ENCODE peak calls at places on chromosomes 13 and 19, in ten cellular contexts. One of them, this sample, is unnamed.

GRCh38 chr19:41083516-41083915 is 4.7 kb upstream of the CYP2A13 start:
- DNase-seq in psoas muscle: no peak
- DNase-seq in CD8-positive, alpha-beta T cell: no peak
- DNase-seq in cortex of kidney: no peak
- DNase-seq in activated CD8-positive, alpha-beta T cell treated with anti-CD3 and anti-CD28 coated beads for 36 hours: no peak
- DNase-seq in GM23248: no peak
- DNase-seq in activated T-helper 1 cell treated with Interleukin-2 at 50 U/mL for 16 hours: no peak
- DNase-seq in EL: no peak
- DNase-seq in stimulated activated naive CD4-positive, alpha-beta T cell: no peak
- DNase-seq in midbrain: no peak
- DNase-seq in this sample: no peak

GRCh38 chr19:6218497-6219146 is 61.2 kb downstream of the MLLT1 start:
- DNase-seq in psoas muscle: peak
- DNase-seq in CD8-positive, alpha-beta T cell: peak
- DNase-seq in cortex of kidney: no peak
- DNase-seq in activated CD8-positive, alpha-beta T cell treated with anti-CD3 and anti-CD28 coated beads for 36 hours: peak
- DNase-seq in GM23248: peak
- DNase-seq in activated T-helper 1 cell treated with Interleukin-2 at 50 U/mL for 16 hours: peak
- DNase-seq in EL: peak
- DNase-seq in stimulated activated naive CD4-positive, alpha-beta T cell: peak
- DNase-seq in midbrain: peak
- DNase-seq in this sample: peak

GRCh38 chr19:39474139-39474620 is 6.5 kb upstream of the TIMM50 start:
- DNase-seq in psoas muscle: peak
- DNase-seq in CD8-positive, alpha-beta T cell: peak
- DNase-seq in cortex of kidney: no peak
- DNase-seq in activated CD8-positive, alpha-beta T cell treated with anti-CD3 and anti-CD28 coated beads for 36 hours: peak
- DNase-seq in GM23248: peak
- DNase-seq in activated T-helper 1 cell treated with Interleukin-2 at 50 U/mL for 16 hours: peak
- DNase-seq in EL: peak
- DNase-seq in stimulated activated naive CD4-positive, alpha-beta T cell: peak
- DNase-seq in midbrain: peak
- DNase-seq in this sample: peak

GRCh38 chr19:30651066-30651465 is 278.9 kb downstream of the ZNF536 start:
- DNase-seq in psoas muscle: no peak
- DNase-seq in CD8-positive, alpha-beta T cell: no peak
- DNase-seq in cortex of kidney: no peak
- DNase-seq in activated CD8-positive, alpha-beta T cell treated with anti-CD3 and anti-CD28 coated beads for 36 hours: no peak
- DNase-seq in GM23248: no peak
- DNase-seq in activated T-helper 1 cell treated with Interleukin-2 at 50 U/mL for 16 hours: no peak
- DNase-seq in EL: no peak
- DNase-seq in stimulated activated naive CD4-positive, alpha-beta T cell: no peak
- DNase-seq in midbrain: no peak
- DNase-seq in this sample: no peak

GRCh38 chr13:106449096-106449495 is 86.4 kb downstream of the EFNB2 start:
- DNase-seq in psoas muscle: no peak
- DNase-seq in CD8-positive, alpha-beta T cell: no peak
- DNase-seq in cortex of kidney: no peak
- DNase-seq in activated CD8-positive, alpha-beta T cell treated with anti-CD3 and anti-CD28 coated beads for 36 hours: no peak
- DNase-seq in GM23248: no peak
- DNase-seq in activated T-helper 1 cell treated with Interleukin-2 at 50 U/mL for 16 hours: no peak
- DNase-seq in EL: no peak
- DNase-seq in stimulated activated naive CD4-positive, alpha-beta T cell: no peak
- DNase-seq in midbrain: no peak
- DNase-seq in this sample: no peak

GRCh38 chr19:11530432-11530831 is 1.5 kb upstream of the ECSIT start:
- DNase-seq in psoas muscle: peak
- DNase-seq in CD8-positive, alpha-beta T cell: no peak
- DNase-seq in cortex of kidney: no peak
- DNase-seq in activated CD8-positive, alpha-beta T cell treated with anti-CD3 and anti-CD28 coated beads for 36 hours: peak
- DNase-seq in GM23248: peak
- DNase-seq in activated T-helper 1 cell treated with Interleukin-2 at 50 U/mL for 16 hours: no peak
- DNase-seq in EL: peak
- DNase-seq in stimulated activated naive CD4-positive, alpha-beta T cell: no peak
- DNase-seq in midbrain: peak
- DNase-seq in this sample: peak

GRCh38 chr19:43749898-43750297 is 4.9 kb downstream of the SMG9 start:
- DNase-seq in psoas muscle: no peak
- DNase-seq in CD8-positive, alpha-beta T cell: no peak
- DNase-seq in cortex of kidney: no peak
- DNase-seq in activated CD8-positive, alpha-beta T cell treated with anti-CD3 and anti-CD28 coated beads for 36 hours: no peak
- DNase-seq in GM23248: no peak
- DNase-seq in activated T-helper 1 cell treated with Interleukin-2 at 50 U/mL for 16 hours: no peak
- DNase-seq in EL: no peak
- DNase-seq in stimulated activated naive CD4-positive, alpha-beta T cell: no peak
- DNase-seq in midbrain: no peak
- DNase-seq in this sample: no peak

GRCh38 chr19:6209680-6210079 is 70.1 kb downstream of the MLLT1 start:
- DNase-seq in psoas muscle: no peak
- DNase-seq in CD8-positive, alpha-beta T cell: no peak
- DNase-seq in cortex of kidney: no peak
- DNase-seq in activated CD8-positive, alpha-beta T cell treated with anti-CD3 and anti-CD28 coated beads for 36 hours: no peak
- DNase-seq in GM23248: no peak
- DNase-seq in activated T-helper 1 cell treated with Interleukin-2 at 50 U/mL for 16 hours: no peak
- DNase-seq in EL: no peak
- DNase-seq in stimulated activated naive CD4-positive, alpha-beta T cell: no peak
- DNase-seq in midbrain: no peak
- DNase-seq in this sample: no peak

GRCh38 chr19:9786342-9786741 is 17.8 kb upstream of the ZNF846 start:
- DNase-seq in psoas muscle: no peak
- DNase-seq in CD8-positive, alpha-beta T cell: no peak
- DNase-seq in cortex of kidney: no peak
- DNase-seq in activated CD8-positive, alpha-beta T cell treated with anti-CD3 and anti-CD28 coated beads for 36 hours: no peak
- DNase-seq in GM23248: no peak
- DNase-seq in activated T-helper 1 cell treated with Interleukin-2 at 50 U/mL for 16 hours: no peak
- DNase-seq in EL: no peak
- DNase-seq in stimulated activated naive CD4-positive, alpha-beta T cell: no peak
- DNase-seq in midbrain: no peak
- DNase-seq in this sample: no peak

GRCh38 chr13:41565221-41565620 is 107.9 kb downstream of the RGCC start:
- DNase-seq in psoas muscle: no peak
- DNase-seq in CD8-positive, alpha-beta T cell: no peak
- DNase-seq in cortex of kidney: no peak
- DNase-seq in activated CD8-positive, alpha-beta T cell treated with anti-CD3 and anti-CD28 coated beads for 36 hours: no peak
- DNase-seq in GM23248: peak
- DNase-seq in activated T-helper 1 cell treated with Interleukin-2 at 50 U/mL for 16 hours: no peak
- DNase-seq in EL: peak
- DNase-seq in stimulated activated naive CD4-positive, alpha-beta T cell: no peak
- DNase-seq in midbrain: peak
- DNase-seq in this sample: peak

GRCh38 chr19:12773571-12773970 is 1.8 kb downstream of the HOOK2 start:
- DNase-seq in psoas muscle: no peak
- DNase-seq in CD8-positive, alpha-beta T cell: no peak
- DNase-seq in cortex of kidney: no peak
- DNase-seq in activated CD8-positive, alpha-beta T cell treated with anti-CD3 and anti-CD28 coated beads for 36 hours: no peak
- DNase-seq in GM23248: peak
- DNase-seq in activated T-helper 1 cell treated with Interleukin-2 at 50 U/mL for 16 hours: no peak
- DNase-seq in EL: peak
- DNase-seq in stimulated activated naive CD4-positive, alpha-beta T cell: no peak
- DNase-seq in midbrain: no peak
- DNase-seq in this sample: peak

GRCh38 chr13:94269557-94269956 is 209.9 kb downstream of the DCT start:
- DNase-seq in psoas muscle: no peak
- DNase-seq in CD8-positive, alpha-beta T cell: no peak
- DNase-seq in cortex of kidney: no peak
- DNase-seq in activated CD8-positive, alpha-beta T cell treated with anti-CD3 and anti-CD28 coated beads for 36 hours: no peak
- DNase-seq in GM23248: no peak
- DNase-seq in activated T-helper 1 cell treated with Interleukin-2 at 50 U/mL for 16 hours: no peak
- DNase-seq in EL: no peak
- DNase-seq in stimulated activated naive CD4-positive, alpha-beta T cell: no peak
- DNase-seq in midbrain: no peak
- DNase-seq in this sample: no peak

GRCh38 chr13:25233861-25234260 is 53.4 kb downstream of the MTMR6 start:
- DNase-seq in psoas muscle: no peak
- DNase-seq in CD8-positive, alpha-beta T cell: no peak
- DNase-seq in cortex of kidney: no peak
- DNase-seq in activated CD8-positive, alpha-beta T cell treated with anti-CD3 and anti-CD28 coated beads for 36 hours: no peak
- DNase-seq in GM23248: no peak
- DNase-seq in activated T-helper 1 cell treated with Interleukin-2 at 50 U/mL for 16 hours: no peak
- DNase-seq in EL: no peak
- DNase-seq in stimulated activated naive CD4-positive, alpha-beta T cell: no peak
- DNase-seq in midbrain: no peak
- DNase-seq in this sample: no peak

GRCh38 chr13:30371649-30372265 is 50.5 kb upstream of the UBE2L5 start:
- DNase-seq in psoas muscle: no peak
- DNase-seq in CD8-positive, alpha-beta T cell: peak
- DNase-seq in cortex of kidney: no peak
- DNase-seq in activated CD8-positive, alpha-beta T cell treated with anti-CD3 and anti-CD28 coated beads for 36 hours: peak
- DNase-seq in GM23248: peak
- DNase-seq in activated T-helper 1 cell treated with Interleukin-2 at 50 U/mL for 16 hours: peak
- DNase-seq in EL: peak
- DNase-seq in stimulated activated naive CD4-positive, alpha-beta T cell: peak
- DNase-seq in midbrain: no peak
- DNase-seq in this sample: peak

GRCh38 chr13:99354371-99354951 is 47.3 kb upstream of the GPR183 start:
- DNase-seq in psoas muscle: no peak
- DNase-seq in CD8-positive, alpha-beta T cell: no peak
- DNase-seq in cortex of kidney: no peak
- DNase-seq in activated CD8-positive, alpha-beta T cell treated with anti-CD3 and anti-CD28 coated beads for 36 hours: peak
- DNase-seq in GM23248: peak
- DNase-seq in activated T-helper 1 cell treated with Interleukin-2 at 50 U/mL for 16 hours: no peak
- DNase-seq in EL: peak
- DNase-seq in stimulated activated naive CD4-positive, alpha-beta T cell: no peak
- DNase-seq in midbrain: no peak
- DNase-seq in this sample: peak

GRCh38 chr19:1445185-1445931 is 4.6 kb upstream of the APC2 start:
- DNase-seq in psoas muscle: peak
- DNase-seq in CD8-positive, alpha-beta T cell: peak
- DNase-seq in cortex of kidney: no peak
- DNase-seq in activated CD8-positive, alpha-beta T cell treated with anti-CD3 and anti-CD28 coated beads for 36 hours: peak
- DNase-seq in GM23248: peak
- DNase-seq in activated T-helper 1 cell treated with Interleukin-2 at 50 U/mL for 16 hours: peak
- DNase-seq in EL: peak
- DNase-seq in stimulated activated naive CD4-positive, alpha-beta T cell: peak
- DNase-seq in midbrain: peak
- DNase-seq in this sample: peak

GRCh38 chr13:34151885-34152284 is 333.9 kb downstream of the RFC3 start:
- DNase-seq in psoas muscle: no peak
- DNase-seq in CD8-positive, alpha-beta T cell: no peak
- DNase-seq in cortex of kidney: no peak
- DNase-seq in activated CD8-positive, alpha-beta T cell treated with anti-CD3 and anti-CD28 coated beads for 36 hours: no peak
- DNase-seq in GM23248: no peak
- DNase-seq in activated T-helper 1 cell treated with Interleukin-2 at 50 U/mL for 16 hours: no peak
- DNase-seq in EL: no peak
- DNase-seq in stimulated activated naive CD4-positive, alpha-beta T cell: no peak
- DNase-seq in midbrain: no peak
- DNase-seq in this sample: no peak

GRCh38 chr13:39417643-39418042 is 185.3 kb downstream of the LHFPL6 start:
- DNase-seq in psoas muscle: no peak
- DNase-seq in CD8-positive, alpha-beta T cell: no peak
- DNase-seq in cortex of kidney: no peak
- DNase-seq in activated CD8-positive, alpha-beta T cell treated with anti-CD3 and anti-CD28 coated beads for 36 hours: no peak
- DNase-seq in GM23248: peak
- DNase-seq in activated T-helper 1 cell treated with Interleukin-2 at 50 U/mL for 16 hours: no peak
- DNase-seq in EL: peak
- DNase-seq in stimulated activated naive CD4-positive, alpha-beta T cell: no peak
- DNase-seq in midbrain: peak
- DNase-seq in this sample: peak

GRCh38 chr19:45152504-45153338 is 8.1 kb downstream of the NKPD1 start:
- DNase-seq in psoas muscle: peak
- DNase-seq in CD8-positive, alpha-beta T cell: peak
- DNase-seq in cortex of kidney: no peak
- DNase-seq in activated CD8-positive, alpha-beta T cell treated with anti-CD3 and anti-CD28 coated beads for 36 hours: peak
- DNase-seq in GM23248: peak
- DNase-seq in activated T-helper 1 cell treated with Interleukin-2 at 50 U/mL for 16 hours: peak
- DNase-seq in EL: peak
- DNase-seq in stimulated activated naive CD4-positive, alpha-beta T cell: peak
- DNase-seq in midbrain: no peak
- DNase-seq in this sample: peak

GRCh38 chr13:98785968-98786367 is 33.5 kb upstream of the SLC15A1 start:
- DNase-seq in psoas muscle: no peak
- DNase-seq in CD8-positive, alpha-beta T cell: no peak
- DNase-seq in cortex of kidney: no peak
- DNase-seq in activated CD8-positive, alpha-beta T cell treated with anti-CD3 and anti-CD28 coated beads for 36 hours: no peak
- DNase-seq in GM23248: no peak
- DNase-seq in activated T-helper 1 cell treated with Interleukin-2 at 50 U/mL for 16 hours: no peak
- DNase-seq in EL: no peak
- DNase-seq in stimulated activated naive CD4-positive, alpha-beta T cell: no peak
- DNase-seq in midbrain: no peak
- DNase-seq in this sample: no peak

GRCh38 chr19:18865973-18866799 is 29.8 kb downstream of the CERS1 start:
- DNase-seq in psoas muscle: peak
- DNase-seq in CD8-positive, alpha-beta T cell: peak
- DNase-seq in cortex of kidney: no peak
- DNase-seq in activated CD8-positive, alpha-beta T cell treated with anti-CD3 and anti-CD28 coated beads for 36 hours: peak
- DNase-seq in GM23248: peak
- DNase-seq in activated T-helper 1 cell treated with Interleukin-2 at 50 U/mL for 16 hours: peak
- DNase-seq in EL: peak
- DNase-seq in stimulated activated naive CD4-positive, alpha-beta T cell: peak
- DNase-seq in midbrain: peak
- DNase-seq in this sample: peak

GRCh38 chr13:48853381-48854102 is 122.2 kb upstream of the FNDC3A start:
- DNase-seq in psoas muscle: no peak
- DNase-seq in CD8-positive, alpha-beta T cell: no peak
- DNase-seq in cortex of kidney: no peak
- DNase-seq in activated CD8-positive, alpha-beta T cell treated with anti-CD3 and anti-CD28 coated beads for 36 hours: peak
- DNase-seq in GM23248: peak
- DNase-seq in activated T-helper 1 cell treated with Interleukin-2 at 50 U/mL for 16 hours: no peak
- DNase-seq in EL: no peak
- DNase-seq in stimulated activated naive CD4-positive, alpha-beta T cell: no peak
- DNase-seq in midbrain: no peak
- DNase-seq in this sample: peak

GRCh38 chr13:41461527-41462124 is 4.3 kb downstream of the RGCC start:
- DNase-seq in psoas muscle: no peak
- DNase-seq in CD8-positive, alpha-beta T cell: no peak
- DNase-seq in cortex of kidney: no peak
- DNase-seq in activated CD8-positive, alpha-beta T cell treated with anti-CD3 and anti-CD28 coated beads for 36 hours: no peak
- DNase-seq in GM23248: no peak
- DNase-seq in activated T-helper 1 cell treated with Interleukin-2 at 50 U/mL for 16 hours: no peak
- DNase-seq in EL: no peak
- DNase-seq in stimulated activated naive CD4-positive, alpha-beta T cell: no peak
- DNase-seq in midbrain: no peak
- DNase-seq in this sample: no peak

GRCh38 chr13:111006508-111007031 is 91.7 kb upstream of the ANKRD10 start:
- DNase-seq in psoas muscle: peak
- DNase-seq in CD8-positive, alpha-beta T cell: no peak
- DNase-seq in cortex of kidney: no peak
- DNase-seq in activated CD8-positive, alpha-beta T cell treated with anti-CD3 and anti-CD28 coated beads for 36 hours: no peak
- DNase-seq in GM23248: peak
- DNase-seq in activated T-helper 1 cell treated with Interleukin-2 at 50 U/mL for 16 hours: no peak
- DNase-seq in EL: peak
- DNase-seq in stimulated activated naive CD4-positive, alpha-beta T cell: no peak
- DNase-seq in midbrain: no peak
- DNase-seq in this sample: peak

GRCh38 chr19:30227661-30228112 is 144.5 kb upstream of the ZNF536 start:
- DNase-seq in psoas muscle: peak
- DNase-seq in CD8-positive, alpha-beta T cell: peak
- DNase-seq in cortex of kidney: no peak
- DNase-seq in activated CD8-positive, alpha-beta T cell treated with anti-CD3 and anti-CD28 coated beads for 36 hours: peak
- DNase-seq in GM23248: peak
- DNase-seq in activated T-helper 1 cell treated with Interleukin-2 at 50 U/mL for 16 hours: no peak
- DNase-seq in EL: peak
- DNase-seq in stimulated activated naive CD4-positive, alpha-beta T cell: no peak
- DNase-seq in midbrain: peak
- DNase-seq in this sample: peak